ENCODE peak calls at places on chromosome 3, in seven cellular contexts. K is neural progenitor cell, Z is colonic mucosa, B is cardiac muscle cell, F is kidney, E is tibial artery, O is heart right ventricle. G is an unnamed sample.

GRCh38 chr3:45754461-45754860 is 41.9 kb downstream of the SLC6A20 start:
- DNase-seq in O (no peak), Z (no peak), F (no peak), K (no peak), E (no peak), B (no peak), G (no peak)

GRCh38 chr3:78887029-78887428 is 880.8 kb downstream of the ROBO1 start:
- DNase-seq in K (no peak), Z (no peak), F (no peak), E (no peak), B (peak), O (no peak), G (peak)

GRCh38 chr3:11607816-11608215 is 35.9 kb downstream of the VGLL4 start:
- DNase-seq in K (no peak), O (no peak), Z (no peak), F (no peak), B (peak), E (no peak), G (no peak)

GRCh38 chr3:77081240-77081661 is 41.4 kb downstream of the ROBO2 start:
- DNase-seq in B (peak), K (no peak), F (no peak), Z (no peak), O (peak), E (no peak), G (peak)

GRCh38 chr3:156285626-156286025 is 165.2 kb downstream of the KCNAB1 start:
- DNase-seq in B (no peak), K (no peak), Z (no peak), O (no peak), F (peak), E (no peak), G (no peak)

GRCh38 chr3:190645932-190646331 is 132.0 kb downstream of the IL1RAP start:
- DNase-seq in Z (no peak), E (no peak), K (no peak), F (no peak), B (no peak), O (no peak), G (no peak)

GRCh38 chr3:45915518-45916231 is 27.6 kb upstream of the CXCR6 start:
- DNase-seq in F (no peak), O (no peak), Z (no peak), E (no peak), B (peak), K (peak), G (peak)

GRCh38 chr3:56547486-56547885 is 9.5 kb upstream of the CCDC66 start:
- DNase-seq in O (no peak), B (peak), Z (no peak), E (no peak), F (no peak), K (no peak), G (no peak)

GRCh38 chr3:146072824-146073223 is 88.2 kb downstream of the PLOD2 start:
- DNase-seq in O (no peak), E (no peak), Z (no peak), K (no peak), B (peak), F (no peak), G (no peak)

GRCh38 chr3:196287066-196287404 is 491 bp downstream of the PCYT1A start:
- DNase-seq in K (no peak), F (peak), E (peak), B (peak), Z (peak), O (peak), G (peak)

GRCh38 chr3:165194477-165195135 is 1.6 kb downstream of the SLITRK3 start:
- DNase-seq in E (peak), K (peak), F (no peak), O (no peak), B (no peak), Z (no peak), G (no peak)

GRCh38 chr3:143185401-143185800 is 65.8 kb downstream of the CHST2 start:
- DNase-seq in K (no peak), F (no peak), Z (no peak), B (no peak), E (no peak), O (no peak), G (no peak)

GRCh38 chr3:131988209-131988608 is 46.6 kb downstream of the CPNE4 start:
- DNase-seq in E (no peak), K (peak), O (no peak), B (no peak), Z (no peak), F (no peak), G (no peak)

DNA sequence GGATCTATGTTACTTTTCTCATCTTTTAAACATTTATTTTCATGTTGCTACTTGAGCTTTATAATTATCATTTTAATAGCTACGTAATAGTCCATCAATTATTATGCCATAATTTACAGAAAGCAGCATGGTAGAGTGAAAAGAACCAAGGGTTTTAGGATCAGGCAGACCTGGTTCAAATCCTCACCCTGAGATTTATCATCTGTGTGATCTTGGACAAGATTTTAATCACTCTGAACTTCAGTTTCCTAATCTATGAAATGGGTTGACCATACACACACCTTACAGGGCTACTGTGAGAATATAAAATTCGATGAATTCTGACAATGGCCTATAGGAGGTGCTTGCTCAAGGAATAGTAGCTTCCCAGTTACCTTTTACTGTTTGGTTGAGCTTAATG is 27.1 kb downstream of the BOC start:
- DNase-seq in Z (no peak), E (no peak), F (no peak), B (no peak), K (no peak), O (no peak), G (no peak)
- TF ChIP-seq CTCF in Z (no peak), E (no peak), F (no peak), B (no peak), K (no peak), O (no peak), G (no peak)

DNA sequence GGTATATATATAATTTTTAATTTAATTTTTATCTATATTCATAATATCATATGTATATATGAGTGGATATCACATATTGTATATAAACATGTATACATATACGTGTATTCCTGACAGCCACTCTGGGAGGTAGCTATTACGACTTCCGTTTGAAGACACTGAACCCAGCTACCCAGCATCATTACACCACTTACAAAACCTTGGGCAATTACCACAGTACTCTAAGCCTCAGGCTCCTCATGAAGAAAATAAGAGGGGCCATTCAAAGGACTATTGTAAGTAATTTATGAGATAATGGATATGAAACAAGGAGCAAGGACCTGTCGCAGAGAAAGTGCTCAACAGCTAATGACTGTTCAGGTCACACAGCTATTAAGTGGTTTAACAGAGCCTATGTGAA is 52.4 kb downstream of the KCNMB2 start:
- DNase-seq in F (no peak), E (no peak), B (no peak), K (no peak), O (no peak), Z (no peak), G (no peak)
- H3K27ac ChIP-seq in F (no peak), E (no peak), B (no peak), K (peak), O (no peak), Z (no peak), G (no peak)

DNA sequence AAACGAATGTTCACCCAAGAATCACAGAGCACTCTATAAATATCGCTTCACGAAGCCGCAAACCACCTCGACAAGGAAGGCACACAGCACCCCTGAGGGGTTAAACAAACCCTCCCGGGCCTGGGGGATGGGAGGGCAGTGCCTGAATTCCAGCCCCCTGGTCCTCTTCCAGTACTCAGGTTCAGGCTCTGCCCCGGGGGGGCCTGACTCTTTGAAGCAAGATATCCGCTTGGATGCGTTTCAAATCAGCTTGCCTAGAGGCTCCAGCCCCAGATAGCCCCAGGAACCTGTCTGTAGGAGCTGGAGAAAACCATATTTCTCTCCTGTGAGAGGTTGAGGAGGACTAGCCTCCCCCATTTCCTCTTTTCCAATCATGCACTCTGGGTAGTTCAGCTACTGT is 194.7 kb downstream of the WNT5A start:
- DNase-seq in K (peak), F (no peak), E (no peak), Z (no peak), B (no peak), O (no peak), G (no peak)
- TF ChIP-seq CTCF in K (no peak), F (no peak), E (no peak), Z (no peak), B (no peak), O (no peak), G (no peak)

GRCh38 chr3:50588759-50589433 is 19.6 kb downstream of the HEMK1 start:
- DNase-seq in K (no peak), Z (no peak), O (no peak), B (peak), F (no peak), E (no peak), G (no peak)

GRCh38 chr3:50594253-50594785 is 17.3 kb downstream of the CISH start:
- DNase-seq in Z (no peak), F (no peak), K (no peak), O (no peak), B (no peak), E (no peak), G (no peak)

GRCh38 chr3:50587806-50588758 is 18.8 kb downstream of the HEMK1 start:
- DNase-seq in B (no peak), O (no peak), Z (no peak), K (no peak), E (no peak), F (no peak), G (no peak)

GRCh38 chr3:50592568-50592967 is 19.0 kb downstream of the CISH start:
- DNase-seq in K (no peak), E (no peak), B (no peak), Z (no peak), O (no peak), F (no peak), G (no peak)

GRCh38 chr3:50591196-50591741 is 20.3 kb downstream of the CISH start:
- DNase-seq in F (no peak), B (no peak), E (no peak), O (no peak), Z (no peak), K (no peak), G (no peak)
- H3K27ac ChIP-seq in F (peak), B (no peak), E (no peak), O (no peak), Z (no peak), K (no peak), G (peak)

DNA sequence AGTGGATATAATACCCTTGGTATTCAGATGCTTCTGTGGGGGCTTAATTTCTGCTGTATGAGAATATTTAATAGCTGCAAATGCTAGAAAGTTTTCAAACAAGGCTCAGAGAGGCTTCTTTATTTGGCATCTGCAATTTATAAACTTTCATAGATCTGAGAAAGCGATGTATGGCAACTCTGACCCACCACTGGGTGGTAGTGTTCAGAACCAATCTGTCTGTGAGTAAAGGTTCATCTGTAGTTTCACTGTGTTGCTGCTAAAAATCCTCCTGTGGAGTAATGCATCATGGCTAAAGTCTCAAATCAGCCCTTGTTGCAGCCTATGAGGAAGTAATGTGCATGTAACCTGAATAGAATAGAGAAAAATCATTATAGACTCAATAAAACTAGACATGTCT is 47.4 kb downstream of the CLSTN2 start:
- DNase-seq in O (no peak), B (peak), Z (no peak), E (no peak), F (no peak), K (peak), G (peak)
- TF ChIP-seq CTCF in O (peak), B (no peak), Z (no peak), E (no peak), F (no peak), K (peak), G (no peak)

DNA sequence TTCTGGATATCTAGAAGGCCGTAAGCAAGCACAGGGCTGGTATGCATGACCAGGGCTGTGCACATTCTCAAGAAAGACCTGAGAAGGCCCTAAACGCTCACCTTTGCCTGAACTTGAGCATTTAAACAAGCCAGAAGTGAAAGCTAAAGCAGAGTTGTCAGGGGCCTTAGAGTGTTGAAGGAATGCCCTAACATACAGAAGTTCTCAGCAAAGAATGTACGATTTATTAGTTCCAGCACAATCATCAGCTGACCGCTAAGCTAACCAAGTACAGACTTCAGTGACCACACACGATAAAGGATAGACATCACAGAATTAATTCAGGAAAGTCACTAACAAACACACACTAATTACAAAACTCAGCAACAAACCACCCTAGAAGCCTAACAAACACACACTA is 8.7 kb downstream of the HLTF start:
- DNase-seq in K (no peak), F (no peak), Z (no peak), B (peak), E (no peak), O (no peak), G (no peak)
- H3K27ac ChIP-seq in K (no peak), F (no peak), Z (no peak), B (peak), E (peak), O (no peak), G (no peak)